ENCODE peak calls at places on chromosome 10, in seven cellular contexts. One of them, this sample, is unnamed.

GRCh38 chr10:59179027-59179426 is 2.6 kb downstream of the PHYHIPL start:
- DNase-seq in hypothalamus: no peak
- DNase-seq in BJ: no peak
- DNase-seq in fibroblast of the aortic adventitia: no peak
- DNase-seq in substantia nigra: no peak
- DNase-seq in GM06990: no peak
- DNase-seq in NCI-H748 treated with DMSO at 0.1 percent for 48 hours: no peak
- DNase-seq in this sample: no peak

GRCh38 chr10:30125484-30125883 is 66.1 kb upstream of the JCAD start:
- DNase-seq in GM06990: no peak
- DNase-seq in NCI-H748 treated with DMSO at 0.1 percent for 48 hours: no peak
- DNase-seq in BJ: no peak
- DNase-seq in fibroblast of the aortic adventitia: no peak
- DNase-seq in hypothalamus: no peak
- DNase-seq in substantia nigra: no peak
- DNase-seq in this sample: no peak

GRCh38 chr10:91614254-91614624 is 18.6 kb downstream of the PPP1R3C start:
- DNase-seq in GM06990: no peak
- DNase-seq in fibroblast of the aortic adventitia: peak
- DNase-seq in NCI-H748 treated with DMSO at 0.1 percent for 48 hours: no peak
- DNase-seq in substantia nigra: no peak
- DNase-seq in hypothalamus: no peak
- DNase-seq in BJ: peak
- DNase-seq in this sample: no peak

GRCh38 chr10:124671486-124672075 is 72.6 kb downstream of the FAM53B start:
- DNase-seq in hypothalamus: peak
- DNase-seq in substantia nigra: no peak
- DNase-seq in NCI-H748 treated with DMSO at 0.1 percent for 48 hours: no peak
- DNase-seq in fibroblast of the aortic adventitia: peak
- DNase-seq in GM06990: no peak
- DNase-seq in BJ: no peak
- DNase-seq in this sample: no peak

GRCh38 chr10:127215882-127216281 is 19.5 kb upstream of the INSYN2A start:
- DNase-seq in NCI-H748 treated with DMSO at 0.1 percent for 48 hours: no peak
- DNase-seq in BJ: no peak
- DNase-seq in substantia nigra: no peak
- DNase-seq in fibroblast of the aortic adventitia: no peak
- DNase-seq in hypothalamus: no peak
- DNase-seq in GM06990: no peak
- DNase-seq in this sample: no peak

GRCh38 chr10:46236941-46237681 is 49.7 kb upstream of the ANTXRL start:
- DNase-seq in GM06990: no peak
- DNase-seq in fibroblast of the aortic adventitia: no peak
- DNase-seq in substantia nigra: no peak
- DNase-seq in hypothalamus: no peak
- DNase-seq in BJ: no peak
- DNase-seq in NCI-H748 treated with DMSO at 0.1 percent for 48 hours: no peak
- DNase-seq in this sample: no peak

GRCh38 chr10:61836888-61837747 is 64.4 kb upstream of the ARID5B start:
- DNase-seq in BJ: peak
- DNase-seq in fibroblast of the aortic adventitia: peak
- DNase-seq in substantia nigra: no peak
- DNase-seq in hypothalamus: no peak
- DNase-seq in GM06990: no peak
- DNase-seq in NCI-H748 treated with DMSO at 0.1 percent for 48 hours: peak
- DNase-seq in this sample: no peak

GRCh38 chr10:89269822-89270483 is 18.4 kb upstream of the LIPA start:
- DNase-seq in GM06990: no peak
- DNase-seq in hypothalamus: no peak
- DNase-seq in NCI-H748 treated with DMSO at 0.1 percent for 48 hours: no peak
- DNase-seq in BJ: no peak
- DNase-seq in fibroblast of the aortic adventitia: no peak
- DNase-seq in substantia nigra: no peak
- DNase-seq in this sample: no peak

GRCh38 chr10:132306341-132306685 is 1.4 kb downstream of the STK32C start:
- DNase-seq in NCI-H748 treated with DMSO at 0.1 percent for 48 hours: no peak
- DNase-seq in BJ: no peak
- DNase-seq in GM06990: no peak
- DNase-seq in substantia nigra: no peak
- DNase-seq in fibroblast of the aortic adventitia: no peak
- DNase-seq in hypothalamus: no peak
- DNase-seq in this sample: no peak

GRCh38 chr10:99711129-99711719 is 20.7 kb downstream of the COX15 start:
- DNase-seq in substantia nigra: peak
- DNase-seq in BJ: no peak
- DNase-seq in fibroblast of the aortic adventitia: peak
- DNase-seq in GM06990: no peak
- DNase-seq in hypothalamus: no peak
- DNase-seq in NCI-H748 treated with DMSO at 0.1 percent for 48 hours: no peak
- DNase-seq in this sample: peak

GRCh38 chr10:63542835-63543575 is 21.8 kb downstream of the REEP3 start:
- DNase-seq in substantia nigra: no peak
- DNase-seq in GM06990: no peak
- DNase-seq in BJ: no peak
- DNase-seq in fibroblast of the aortic adventitia: peak
- DNase-seq in NCI-H748 treated with DMSO at 0.1 percent for 48 hours: no peak
- DNase-seq in hypothalamus: no peak
- DNase-seq in this sample: no peak

GRCh38 chr10:123527122-123527521 is 139.0 kb upstream of the GPR26 start:
- DNase-seq in NCI-H748 treated with DMSO at 0.1 percent for 48 hours: no peak
- DNase-seq in fibroblast of the aortic adventitia: no peak
- DNase-seq in BJ: no peak
- DNase-seq in substantia nigra: no peak
- DNase-seq in GM06990: no peak
- DNase-seq in hypothalamus: no peak
- DNase-seq in this sample: no peak

GRCh38 chr10:89171996-89172395 is 35.1 kb downstream of the CH25H start:
- DNase-seq in GM06990: no peak
- DNase-seq in substantia nigra: no peak
- DNase-seq in fibroblast of the aortic adventitia: peak
- DNase-seq in BJ: no peak
- DNase-seq in NCI-H748 treated with DMSO at 0.1 percent for 48 hours: no peak
- DNase-seq in hypothalamus: no peak
- DNase-seq in this sample: no peak

GRCh38 chr10:89534826-89535166 is 598 bp downstream of the SLC16A12 start:
- DNase-seq in GM06990: no peak
- DNase-seq in NCI-H748 treated with DMSO at 0.1 percent for 48 hours: no peak
- DNase-seq in BJ: no peak
- DNase-seq in hypothalamus: no peak
- DNase-seq in substantia nigra: no peak
- DNase-seq in fibroblast of the aortic adventitia: no peak
- DNase-seq in this sample: no peak

GRCh38 chr10:8247191-8247590 is 192.7 kb downstream of the GATA3 start:
- DNase-seq in fibroblast of the aortic adventitia: no peak
- DNase-seq in BJ: no peak
- DNase-seq in hypothalamus: no peak
- DNase-seq in substantia nigra: no peak
- DNase-seq in NCI-H748 treated with DMSO at 0.1 percent for 48 hours: no peak
- DNase-seq in GM06990: no peak
- DNase-seq in this sample: no peak

GRCh38 chr10:60433684-60434083 is 44.0 kb upstream of the ANK3 start:
- DNase-seq in GM06990: no peak
- DNase-seq in fibroblast of the aortic adventitia: peak
- DNase-seq in NCI-H748 treated with DMSO at 0.1 percent for 48 hours: no peak
- DNase-seq in BJ: peak
- DNase-seq in substantia nigra: no peak
- DNase-seq in hypothalamus: no peak
- DNase-seq in this sample: no peak

GRCh38 chr10:25666276-25666675 is 267.8 kb upstream of the MYO3A start:
- DNase-seq in BJ: no peak
- DNase-seq in substantia nigra: peak
- DNase-seq in hypothalamus: no peak
- DNase-seq in GM06990: no peak
- DNase-seq in NCI-H748 treated with DMSO at 0.1 percent for 48 hours: no peak
- DNase-seq in fibroblast of the aortic adventitia: no peak
- DNase-seq in this sample: no peak

GRCh38 chr10:72086466-72087391 is 1.6 kb downstream of the SPOCK2 start:
- DNase-seq in BJ: no peak
- DNase-seq in fibroblast of the aortic adventitia: no peak
- DNase-seq in substantia nigra: no peak
- DNase-seq in NCI-H748 treated with DMSO at 0.1 percent for 48 hours: no peak
- DNase-seq in hypothalamus: no peak
- DNase-seq in GM06990: peak
- DNase-seq in this sample: peak

GRCh38 chr10:4632757-4633156 is 193.2 kb upstream of the AKR1E2 start:
- DNase-seq in NCI-H748 treated with DMSO at 0.1 percent for 48 hours: no peak
- DNase-seq in hypothalamus: no peak
- DNase-seq in fibroblast of the aortic adventitia: no peak
- DNase-seq in BJ: no peak
- DNase-seq in substantia nigra: no peak
- DNase-seq in GM06990: no peak
- DNase-seq in this sample: no peak

GRCh38 chr10:95237376-95238170 is 43.5 kb downstream of the ACSM6 start:
- DNase-seq in NCI-H748 treated with DMSO at 0.1 percent for 48 hours: no peak
- DNase-seq in hypothalamus: no peak
- DNase-seq in fibroblast of the aortic adventitia: no peak
- DNase-seq in substantia nigra: no peak
- DNase-seq in GM06990: no peak
- DNase-seq in BJ: no peak
- DNase-seq in this sample: no peak

GRCh38 chr10:101595591-101596433 is 7.7 kb downstream of the DPCD start:
- DNase-seq in GM06990: no peak
- DNase-seq in substantia nigra: no peak
- DNase-seq in hypothalamus: no peak
- DNase-seq in fibroblast of the aortic adventitia: no peak
- DNase-seq in BJ: no peak
- DNase-seq in NCI-H748 treated with DMSO at 0.1 percent for 48 hours: no peak
- DNase-seq in this sample: no peak

GRCh38 chr10:131946880-131947279 is 34.8 kb downstream of the BNIP3 start:
- DNase-seq in fibroblast of the aortic adventitia: no peak
- DNase-seq in hypothalamus: no peak
- DNase-seq in GM06990: no peak
- DNase-seq in NCI-H748 treated with DMSO at 0.1 percent for 48 hours: no peak
- DNase-seq in BJ: no peak
- DNase-seq in substantia nigra: no peak
- DNase-seq in this sample: no peak

GRCh38 chr10:91487914-91488577 is 77.9 kb downstream of the HECTD2 start:
- DNase-seq in GM06990: no peak
- DNase-seq in BJ: no peak
- DNase-seq in substantia nigra: no peak
- DNase-seq in fibroblast of the aortic adventitia: no peak
- DNase-seq in NCI-H748 treated with DMSO at 0.1 percent for 48 hours: no peak
- DNase-seq in hypothalamus: no peak
- DNase-seq in this sample: no peak

GRCh38 chr10:23694921-23695824 is 256.3 kb downstream of the OTUD1 start:
- DNase-seq in GM06990: peak
- DNase-seq in hypothalamus: no peak
- DNase-seq in NCI-H748 treated with DMSO at 0.1 percent for 48 hours: no peak
- DNase-seq in substantia nigra: no peak
- DNase-seq in BJ: no peak
- DNase-seq in fibroblast of the aortic adventitia: no peak
- DNase-seq in this sample: no peak

GRCh38 chr10:129958118-129958685 is 5.9 kb downstream of the EBF3 start:
- DNase-seq in hypothalamus: no peak
- DNase-seq in NCI-H748 treated with DMSO at 0.1 percent for 48 hours: no peak
- DNase-seq in substantia nigra: no peak
- DNase-seq in BJ: no peak
- DNase-seq in fibroblast of the aortic adventitia: peak
- DNase-seq in GM06990: no peak
- DNase-seq in this sample: no peak

GRCh38 chr10:124624875-124625274 is 119.3 kb downstream of the FAM53B start:
- DNase-seq in NCI-H748 treated with DMSO at 0.1 percent for 48 hours: no peak
- DNase-seq in substantia nigra: no peak
- DNase-seq in GM06990: no peak
- DNase-seq in BJ: no peak
- DNase-seq in hypothalamus: no peak
- DNase-seq in fibroblast of the aortic adventitia: no peak
- DNase-seq in this sample: no peak

GRCh38 chr10:104123397-104123796 is 1.4 kb downstream of the SFR1 start:
- DNase-seq in substantia nigra: no peak
- DNase-seq in BJ: no peak
- DNase-seq in hypothalamus: no peak
- DNase-seq in GM06990: no peak
- DNase-seq in fibroblast of the aortic adventitia: peak
- DNase-seq in NCI-H748 treated with DMSO at 0.1 percent for 48 hours: peak
- DNase-seq in this sample: peak

GRCh38 chr10:122132331-122132755 is 138.8 kb upstream of the BTBD16 start:
- DNase-seq in BJ: no peak
- DNase-seq in fibroblast of the aortic adventitia: no peak
- DNase-seq in NCI-H748 treated with DMSO at 0.1 percent for 48 hours: no peak
- DNase-seq in substantia nigra: no peak
- DNase-seq in hypothalamus: no peak
- DNase-seq in GM06990: no peak
- DNase-seq in this sample: no peak

GRCh38 chr10:109875151-109875568 is 48.2 kb downstream of the XPNPEP1 start:
- DNase-seq in hypothalamus: no peak
- DNase-seq in fibroblast of the aortic adventitia: no peak
- DNase-seq in substantia nigra: no peak
- DNase-seq in BJ: no peak
- DNase-seq in NCI-H748 treated with DMSO at 0.1 percent for 48 hours: no peak
- DNase-seq in GM06990: no peak
- DNase-seq in this sample: no peak

GRCh38 chr10:77542860-77543259 is 94.7 kb downstream of the KCNMA1 start:
- DNase-seq in fibroblast of the aortic adventitia: no peak
- DNase-seq in NCI-H748 treated with DMSO at 0.1 percent for 48 hours: no peak
- DNase-seq in GM06990: no peak
- DNase-seq in substantia nigra: no peak
- DNase-seq in hypothalamus: no peak
- DNase-seq in BJ: no peak
- DNase-seq in this sample: no peak

GRCh38 chr10:43235070-43235900 is 31.6 kb downstream of the RASGEF1A start:
- DNase-seq in NCI-H748 treated with DMSO at 0.1 percent for 48 hours: no peak
- DNase-seq in fibroblast of the aortic adventitia: no peak
- DNase-seq in BJ: no peak
- DNase-seq in substantia nigra: no peak
- DNase-seq in hypothalamus: no peak
- DNase-seq in GM06990: no peak
- DNase-seq in this sample: no peak

GRCh38 chr10:13853854-13854253 is 267.1 kb downstream of the PRPF18 start:
- DNase-seq in NCI-H748 treated with DMSO at 0.1 percent for 48 hours: no peak
- DNase-seq in hypothalamus: no peak
- DNase-seq in BJ: no peak
- DNase-seq in GM06990: no peak
- DNase-seq in substantia nigra: no peak
- DNase-seq in fibroblast of the aortic adventitia: peak
- DNase-seq in this sample: no peak

GRCh38 chr10:34280599-34281374 is 534.3 kb downstream of the PARD3 start:
- DNase-seq in BJ: peak
- DNase-seq in NCI-H748 treated with DMSO at 0.1 percent for 48 hours: no peak
- DNase-seq in hypothalamus: no peak
- DNase-seq in substantia nigra: no peak
- DNase-seq in GM06990: no peak
- DNase-seq in fibroblast of the aortic adventitia: peak
- DNase-seq in this sample: no peak

GRCh38 chr10:48690791-48691660 is 6.4 kb downstream of the WDFY4 start:
- DNase-seq in hypothalamus: no peak
- DNase-seq in NCI-H748 treated with DMSO at 0.1 percent for 48 hours: no peak
- DNase-seq in substantia nigra: no peak
- DNase-seq in GM06990: no peak
- DNase-seq in BJ: no peak
- DNase-seq in fibroblast of the aortic adventitia: no peak
- DNase-seq in this sample: no peak

GRCh38 chr10:1653321-1653720 is 84.0 kb downstream of the ADARB2 start:
- DNase-seq in BJ: no peak
- DNase-seq in hypothalamus: no peak
- DNase-seq in substantia nigra: no peak
- DNase-seq in GM06990: no peak
- DNase-seq in NCI-H748 treated with DMSO at 0.1 percent for 48 hours: no peak
- DNase-seq in fibroblast of the aortic adventitia: no peak
- DNase-seq in this sample: no peak

GRCh38 chr10:69337312-69338132 is 59.2 kb downstream of the HK1 start:
- DNase-seq in substantia nigra: no peak
- DNase-seq in hypothalamus: no peak
- DNase-seq in BJ: peak
- DNase-seq in fibroblast of the aortic adventitia: peak
- DNase-seq in NCI-H748 treated with DMSO at 0.1 percent for 48 hours: no peak
- DNase-seq in GM06990: no peak
- DNase-seq in this sample: no peak

GRCh38 chr10:79239275-79239779 is 107.9 kb upstream of the PPIF start:
- DNase-seq in substantia nigra: peak
- DNase-seq in GM06990: no peak
- DNase-seq in hypothalamus: peak
- DNase-seq in NCI-H748 treated with DMSO at 0.1 percent for 48 hours: no peak
- DNase-seq in BJ: no peak
- DNase-seq in fibroblast of the aortic adventitia: peak
- DNase-seq in this sample: no peak

GRCh38 chr10:9858816-9859215 is 1158.9 kb upstream of the CELF2 start:
- DNase-seq in fibroblast of the aortic adventitia: no peak
- DNase-seq in BJ: no peak
- DNase-seq in hypothalamus: no peak
- DNase-seq in NCI-H748 treated with DMSO at 0.1 percent for 48 hours: no peak
- DNase-seq in GM06990: no peak
- DNase-seq in substantia nigra: no peak
- DNase-seq in this sample: no peak